ENCODE peak calls at places on chromosome 19, in four cellular contexts. B is breast epithelium, C is SK-N-SH, O is prostate gland. K is an unnamed sample.

GRCh38 chr19:4503224-4504170 is 14.8 kb downstream of the PLIN4 start:
- DNase-seq in O (no peak), B (no peak), C (no peak), K (no peak)

GRCh38 chr19:48660854-48661731 is 11.7 kb downstream of the NTN5 start:
- DNase-seq in O (peak), C (peak), B (peak), K (peak)

GRCh38 chr19:35692010-35692409 is 12.3 kb upstream of the ZBTB32 start:
- DNase-seq in C (no peak), B (no peak), O (no peak), K (no peak)

GRCh38 chr19:913080-913748 is at the start of gene R3HDM4:
- DNase-seq in B (peak), O (peak), C (peak), K (peak)

GRCh38 chr19:29806098-29806866 is 5.5 kb upstream of the CCNE1 start:
- DNase-seq in B (no peak), O (no peak), C (peak), K (no peak)

GRCh38 chr19:41895745-41896580 is 13.0 kb downstream of the ARHGEF1 start:
- DNase-seq in C (no peak), B (no peak), O (no peak), K (no peak)

GRCh38 chr19:27679399-27679798 is 1533.6 kb downstream of the UQCRFS1 start:
- DNase-seq in O (no peak), C (no peak), B (no peak), K (no peak)

GRCh38 chr19:49799798-49800376 is 13.2 kb downstream of the FUZ start:
- DNase-seq in C (no peak), O (no peak), B (no peak), K (no peak)

GRCh38 chr19:29760752-29761502 is 45.9 kb upstream of the C19orf12 start:
- DNase-seq in B (no peak), O (no peak), C (no peak), K (no peak)

GRCh38 chr19:55118401-55118991 is 1.1 kb upstream of the PPP1R12C start:
- DNase-seq in B (no peak), O (no peak), C (no peak), K (peak)

GRCh38 chr19:46481947-46482346 is 10.6 kb upstream of the PNMA8A start:
- DNase-seq in B (no peak), O (no peak), C (no peak), K (no peak)

GRCh38 chr19:18506101-18506534 is 15.8 kb downstream of the ELL start:
- DNase-seq in C (no peak), O (no peak), B (no peak), K (no peak)

GRCh38 chr19:1256646-1257474 is 8.5 kb downstream of the MIDN start:
- DNase-seq in O (no peak), C (no peak), B (no peak), K (no peak)

GRCh38 chr19:37991841-37992248 is 84.8 kb downstream of the SIPA1L3 start:
- DNase-seq in B (no peak), C (no peak), O (no peak), K (no peak)

GRCh38 chr19:6271721-6272410 is 7.9 kb downstream of the MLLT1 start:
- DNase-seq in B (peak), O (peak), C (peak), K (no peak)

GRCh38 chr19:1131718-1132552 is 28.1 kb downstream of the GPX4 start:
- DNase-seq in O (peak), C (no peak), B (peak), K (peak)

GRCh38 chr19:2276429-2276989 is 5.5 kb downstream of the PEAK3 start:
- DNase-seq in B (no peak), O (no peak), C (peak), K (no peak)

GRCh38 chr19:8488351-8488750 is 14.1 kb downstream of the PRAM1 start:
- DNase-seq in O (no peak), B (no peak), C (no peak), K (no peak)

GRCh38 chr19:8484331-8484894 is 18.0 kb downstream of the PRAM1 start:
- DNase-seq in C (no peak), O (no peak), B (peak), K (no peak)

GRCh38 chr19:8487137-8487851 is 15.1 kb downstream of the PRAM1 start:
- DNase-seq in B (no peak), C (no peak), O (no peak), K (peak)

GRCh38 chr19:8486661-8487136 is 15.7 kb downstream of the PRAM1 start:
- DNase-seq in C (no peak), O (no peak), B (no peak), K (no peak)

DNA sequence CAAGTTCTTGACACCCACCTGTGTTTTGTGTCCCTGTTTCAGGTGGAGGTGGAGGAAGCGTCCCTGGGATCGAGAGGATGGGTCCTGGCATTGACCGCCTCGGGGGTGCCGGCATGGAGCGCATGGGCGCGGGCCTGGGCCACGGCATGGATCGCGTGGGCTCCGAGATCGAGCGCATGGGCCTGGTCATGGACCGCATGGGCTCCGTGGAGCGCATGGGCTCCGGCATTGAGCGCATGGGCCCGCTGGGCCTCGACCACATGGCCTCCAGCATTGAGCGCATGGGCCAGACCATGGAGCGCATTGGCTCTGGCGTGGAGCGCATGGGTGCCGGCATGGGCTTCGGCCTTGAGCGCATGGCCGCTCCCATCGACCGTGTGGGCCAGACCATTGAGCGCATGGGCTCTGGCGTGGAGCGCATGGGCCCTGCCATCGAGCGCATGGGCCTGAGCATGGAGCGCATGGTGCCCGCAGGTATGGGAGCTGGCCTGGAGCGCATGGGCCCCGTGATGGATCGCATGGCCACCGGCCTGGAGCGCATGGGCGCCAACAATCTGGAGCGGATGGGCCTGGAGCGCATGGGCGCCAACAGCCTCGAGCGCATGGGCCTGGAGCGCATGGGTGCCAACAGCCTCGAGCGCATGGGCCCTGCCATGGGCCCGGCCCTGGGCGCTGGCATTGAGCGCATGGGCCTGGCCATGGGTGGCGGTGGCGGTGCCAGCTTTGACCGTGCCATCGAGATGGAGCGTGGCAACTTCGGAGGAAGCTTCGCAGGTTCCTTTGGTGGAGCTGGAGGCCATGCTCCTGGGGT is 16.7 kb downstream of the PRAM1 start:
- DNase-seq in O (no peak), C (no peak), B (no peak), K (no peak)
- TF ChIP-seq POLR2AphosphoS5 in O (no peak), C (no peak), B (no peak), K (no peak)

GRCh38 chr19:15433519-15434069 is 14.8 kb upstream of the AKAP8L start:
- DNase-seq in B (no peak), C (no peak), O (no peak), K (no peak)
- TF ChIP-seq POLR2AphosphoS5 in B (no peak), C (no peak), O (no peak), K (no peak)

DNA sequence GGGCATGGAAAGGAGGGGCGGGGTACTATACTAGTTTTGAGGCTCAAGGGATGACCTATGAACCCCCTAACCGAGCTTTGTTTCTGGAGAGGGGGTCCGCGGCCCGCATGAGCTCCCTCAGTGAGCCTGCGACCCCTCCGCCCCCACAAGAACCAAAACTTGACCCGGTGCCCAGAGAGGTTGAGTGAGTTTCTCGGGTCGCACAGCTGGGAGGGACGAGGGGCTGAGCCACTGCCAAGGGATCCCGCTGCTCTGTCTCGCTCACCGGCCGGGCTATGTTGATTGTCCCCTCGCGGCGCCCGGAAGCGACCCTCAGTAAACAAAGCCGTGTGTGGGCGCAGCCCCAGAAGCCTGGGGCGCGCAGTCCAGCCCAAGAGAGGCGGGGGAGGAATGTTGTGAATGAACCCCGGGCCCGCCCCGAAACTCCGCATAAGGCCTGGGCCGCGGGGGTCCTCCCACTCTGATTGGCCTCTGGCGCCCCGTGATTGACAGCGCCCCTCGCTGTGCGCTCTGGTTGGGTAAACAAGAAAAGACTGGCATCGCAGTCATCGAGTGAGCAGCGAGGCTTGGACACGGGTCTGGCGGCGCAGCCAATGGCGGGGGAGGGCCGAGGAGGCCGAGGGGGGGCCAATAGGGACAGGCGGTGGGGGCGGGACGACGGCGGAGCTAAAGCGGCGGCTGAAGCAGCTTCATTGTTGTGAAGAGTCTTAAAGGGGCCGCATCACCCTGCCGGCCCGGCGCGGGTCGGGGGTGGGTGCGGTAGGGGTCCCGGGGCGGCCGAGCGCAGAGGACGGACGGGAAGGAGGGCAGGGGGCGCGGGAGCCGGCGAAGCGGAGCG is at the start of gene ZSWIM4:
- DNase-seq in C (peak), O (peak), B (peak), K (peak)
- TF ChIP-seq POLR2AphosphoS5 in C (peak), O (peak), B (peak), K (peak)

GRCh38 chr19:32812036-32812435 is 57.5 kb downstream of the SLC7A9 start:
- DNase-seq in O (no peak), C (no peak), B (no peak), K (no peak)
- TF ChIP-seq POLR2AphosphoS5 in O (no peak), C (no peak), B (no peak), K (no peak)

DNA sequence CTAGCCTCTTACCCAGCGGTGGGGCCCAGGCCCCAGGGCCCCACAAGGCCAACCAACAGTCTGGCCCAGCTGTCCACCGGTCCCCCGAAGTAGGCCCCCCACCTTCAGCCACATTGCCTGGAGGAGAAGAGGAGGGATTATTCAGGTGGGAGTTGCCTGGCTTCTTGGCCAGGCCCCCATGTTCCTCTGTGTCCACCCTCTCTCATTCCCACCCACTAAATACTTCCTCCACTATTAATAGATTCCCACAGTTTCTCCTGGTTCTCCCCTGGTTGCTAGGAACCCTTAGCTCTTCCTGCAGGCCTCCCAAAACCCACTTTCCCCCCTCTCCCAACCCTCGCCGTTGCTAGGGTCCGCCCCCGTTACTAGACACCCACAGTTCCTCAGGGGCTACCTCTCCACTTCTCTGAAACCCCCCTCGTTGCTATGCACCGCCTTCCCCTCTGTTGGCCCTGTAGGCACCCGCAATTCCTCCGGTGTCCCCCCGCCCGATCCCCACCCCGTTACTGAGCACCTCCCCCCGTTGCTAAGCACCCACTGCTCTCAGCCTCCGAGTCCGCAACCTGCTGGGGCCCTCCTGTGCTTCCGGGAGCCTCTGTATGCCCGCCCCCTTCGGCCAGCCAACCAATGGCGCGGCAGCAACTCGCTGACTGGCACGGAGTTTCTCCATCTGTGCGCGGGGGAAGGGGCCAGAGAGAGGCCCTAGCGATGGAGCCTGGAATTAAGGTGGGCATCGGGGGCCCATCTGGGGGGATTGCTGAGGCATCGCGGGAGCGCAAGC is 2.0 kb downstream of the COQ8B start:
- DNase-seq in B (peak), O (peak), C (peak), K (peak)
- TF ChIP-seq POLR2AphosphoS5 in B (peak), O (peak), C (no peak), K (peak)

GRCh38 chr19:51119675-51120074 is 5.0 kb upstream of the SIGLEC9 start:
- DNase-seq in O (no peak), C (no peak), B (no peak), K (no peak)

GRCh38 chr19:51122112-51122981 is 2.4 kb upstream of the SIGLEC9 start:
- DNase-seq in C (no peak), B (no peak), O (no peak), K (no peak)

GRCh38 chr19:51116736-51117135 is 8.0 kb upstream of the SIGLEC9 start:
- DNase-seq in B (no peak), O (no peak), C (no peak), K (no peak)

GRCh38 chr19:51121257-51121656 is 3.4 kb upstream of the SIGLEC9 start:
- DNase-seq in O (no peak), C (no peak), B (no peak), K (no peak)

DNA sequence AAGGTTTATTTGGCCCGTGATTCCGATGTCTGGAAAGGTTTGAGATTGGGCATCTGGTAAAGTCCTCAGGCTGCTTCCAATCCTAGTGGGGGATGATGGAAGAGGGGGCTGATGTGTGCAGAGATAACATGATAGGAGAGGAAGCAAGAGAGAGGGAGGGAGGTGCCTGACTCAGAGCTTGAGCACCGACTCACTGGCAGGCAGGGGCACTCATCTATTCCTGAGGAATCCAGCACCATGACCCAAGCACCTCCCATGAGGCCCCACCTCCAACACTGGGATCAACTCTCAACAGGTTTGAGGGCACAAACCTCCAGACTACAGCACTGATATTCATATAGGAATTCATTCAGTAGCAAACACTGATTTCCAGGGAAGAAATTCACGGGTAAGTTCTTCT is 5.6 kb upstream of the SIGLEC9 start:
- DNase-seq in C (no peak), B (no peak), O (no peak), K (no peak)
- TF ChIP-seq POLR2AphosphoS5 in C (no peak), B (no peak), O (no peak), K (no peak)

K was measured in HL-60.